ENCODE peak calls at places on chromosomes 3 and 15, in six cellular contexts. T is gastrocnemius medialis, R is K562, D is mammary epithelial cell, G is lower lobe of right lung, E is pancreas. N is an unnamed sample. For H3K4me1, the result is how much of the 10 kb centered on the place peaks cover.

GRCh38 chr3:11384074-11384473 is 111.9 kb downstream of the ATG7 start:
- DNase-seq in T (no peak), R (no peak), D (peak), G (no peak), E (no peak), N (no peak)

GRCh38 chr3:195800240-195800639 is 11.5 kb downstream of the MUC4 start:
- DNase-seq in T (no peak), R (no peak), D (no peak), G (no peak), E (no peak), N (no peak)

GRCh38 chr3:197003461-197004385 is 25.9 kb downstream of the MELTF start:
- DNase-seq in T (no peak), R (no peak), D (no peak), G (no peak), E (peak), N (no peak)

GRCh38 chr3:134937256-134938023 is 142.4 kb downstream of the EPHB1 start:
- DNase-seq in T (no peak), R (no peak), D (no peak), G (no peak), E (no peak), N (no peak)

GRCh38 chr3:114609952-114610351 is 316.1 kb downstream of the TIGIT start:
- DNase-seq in T (no peak), R (no peak), D (no peak), G (no peak), E (no peak), N (no peak)

GRCh38 chr15:85754993-85755392 is 39.7 kb downstream of the KLHL25 start:
- DNase-seq in T (no peak), R (no peak), D (no peak), G (no peak), E (peak), N (peak)

GRCh38 chr3:183527421-183527979 is 28.0 kb downstream of the KLHL6 start:
- DNase-seq in T (no peak), R (no peak), D (no peak), G (no peak), E (no peak), N (no peak)

GRCh38 chr15:101346928-101347327 is 51.9 kb upstream of the SNRPA1 start:
- DNase-seq in T (no peak), R (no peak), D (no peak), G (no peak), E (no peak), N (no peak)

GRCh38 chr15:75170711-75171341 is 30.9 kb upstream of the C15orf39 start:
- DNase-seq in T (no peak), R (no peak), D (peak), G (no peak), E (no peak), N (peak)

GRCh38 chr15:66842710-66843441 is 140.8 kb downstream of the SMAD6 start:
- DNase-seq in T (peak), R (peak), D (no peak), G (peak), E (peak), N (peak)

GRCh38 chr3:80688814-80689213 is 921.0 kb upstream of the ROBO1 start:
- DNase-seq in T (no peak), R (no peak), D (no peak), G (no peak), E (no peak), N (no peak)

DNA sequence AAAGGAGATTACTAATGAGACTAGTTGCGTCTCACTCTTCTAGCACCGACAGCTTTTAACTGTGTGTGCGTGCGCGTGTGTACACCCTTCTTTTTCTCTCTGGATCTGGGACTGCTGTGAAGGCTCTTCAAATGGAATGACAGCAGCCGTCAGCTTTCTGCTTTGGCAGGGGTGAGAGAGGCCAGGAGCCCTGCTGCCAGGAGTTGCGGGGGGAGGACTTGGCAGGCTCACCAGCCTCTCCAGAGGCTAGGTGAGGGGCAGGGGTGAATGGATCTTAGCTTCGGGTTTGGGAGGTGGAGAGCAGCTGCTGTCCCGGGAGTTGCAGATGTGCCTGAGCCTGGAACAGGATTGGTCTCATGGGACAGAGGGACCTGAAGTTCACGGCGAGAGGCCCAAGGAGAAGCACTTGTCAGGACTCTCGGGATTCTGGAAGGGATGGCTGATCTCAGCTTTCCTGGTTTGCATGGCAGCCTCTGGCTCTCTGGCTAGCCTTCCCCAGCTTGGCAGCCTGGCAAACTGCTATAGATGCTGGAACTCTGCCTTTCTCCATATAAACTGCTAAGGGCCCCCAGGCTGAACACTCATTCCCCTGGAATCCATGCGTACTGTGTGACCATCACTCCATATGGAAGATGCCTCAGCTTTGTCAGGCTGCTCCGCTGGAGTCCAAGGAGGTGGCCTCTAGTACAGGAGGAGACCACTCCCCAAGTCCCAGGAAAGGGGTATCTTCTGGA is 16.6 kb downstream of the TEX264 start:
- DNase-seq in T (no peak), R (no peak), D (no peak), G (no peak), E (no peak), N (peak)
- H3K4me1 ChIP-seq in T (under half), R (under half), D (under half), G (under half), E (under half), N (under half)

GRCh38 chr15:92682772-92683510 is 27.4 kb upstream of the FAM174B start:
- DNase-seq in T (no peak), R (no peak), D (no peak), G (no peak), E (no peak), N (peak)

GRCh38 chr15:92683511-92683834 is 27.9 kb upstream of the FAM174B start:
- DNase-seq in T (no peak), R (no peak), D (no peak), G (no peak), E (no peak), N (peak)

GRCh38 chr15:92690370-92690769 is 34.8 kb upstream of the FAM174B start:
- DNase-seq in T (no peak), R (no peak), D (no peak), G (no peak), E (no peak), N (no peak)

GRCh38 chr15:92687183-92687582 is 31.6 kb upstream of the FAM174B start:
- DNase-seq in T (no peak), R (no peak), D (no peak), G (no peak), E (no peak), N (no peak)
- H3K27ac ChIP-seq in T (no peak), R (no peak), D (no peak), G (no peak), E (no peak), N (no peak)

GRCh38 chr15:80870893-80871292 is 91.7 kb downstream of the CEMIP start:
- DNase-seq in T (no peak), R (no peak), D (no peak), G (no peak), E (no peak), N (no peak)
- TF ChIP-seq CTCF in T (no peak), R (no peak), D (no peak), G (no peak), E (no peak), N (no peak)

GRCh38 chr3:177061382-177061781 is 135.9 kb downstream of the TBL1XR1 start:
- DNase-seq in T (no peak), R (no peak), D (no peak), G (no peak), E (no peak), N (no peak)

GRCh38 chr3:177058647-177059046 is 138.6 kb downstream of the TBL1XR1 start:
- DNase-seq in T (no peak), R (no peak), D (no peak), G (no peak), E (no peak), N (no peak)

GRCh38 chr3:177060492-177060891 is 136.8 kb downstream of the TBL1XR1 start:
- DNase-seq in T (no peak), R (no peak), D (no peak), G (no peak), E (no peak), N (no peak)

GRCh38 chr3:177065285-177066028 is 131.8 kb downstream of the TBL1XR1 start:
- DNase-seq in T (no peak), R (no peak), D (no peak), G (no peak), E (no peak), N (no peak)

DNA sequence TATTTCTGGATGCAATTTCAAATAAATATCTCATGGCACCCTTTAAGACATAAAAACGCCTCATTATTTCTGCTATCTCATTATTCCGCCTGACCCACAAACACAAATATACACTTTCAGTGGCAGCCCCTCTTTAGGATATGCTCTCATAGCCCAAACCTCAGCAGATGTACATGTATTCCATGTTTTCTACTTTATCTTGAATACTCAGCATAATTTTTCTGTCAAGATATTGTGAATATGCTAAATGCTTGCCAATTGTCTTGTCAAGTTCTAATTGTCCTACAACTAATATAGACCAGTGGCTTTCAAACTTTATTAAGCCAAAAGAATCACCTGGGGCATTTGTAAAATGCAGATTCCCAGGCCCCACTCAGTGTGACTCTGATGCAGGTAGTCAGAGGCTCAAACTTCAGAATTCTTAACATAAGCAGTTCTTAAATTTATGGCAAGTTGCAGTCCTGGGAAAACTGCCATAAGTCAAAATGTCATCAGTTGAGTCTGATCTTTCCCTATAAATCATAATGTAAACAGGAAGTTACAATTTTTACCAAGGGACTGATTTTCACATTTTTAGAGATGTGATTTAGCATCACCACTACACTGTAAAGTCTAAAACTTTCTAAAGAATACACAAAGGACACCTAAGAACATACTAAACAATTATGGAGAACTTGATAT is 135.1 kb downstream of the TBL1XR1 start:
- DNase-seq in T (no peak), R (no peak), D (no peak), G (no peak), E (no peak), N (no peak)
- H3K4me1 ChIP-seq in T (half or more), R (under half), D (under half), G (under half), E (under half), N (under half)

DNA sequence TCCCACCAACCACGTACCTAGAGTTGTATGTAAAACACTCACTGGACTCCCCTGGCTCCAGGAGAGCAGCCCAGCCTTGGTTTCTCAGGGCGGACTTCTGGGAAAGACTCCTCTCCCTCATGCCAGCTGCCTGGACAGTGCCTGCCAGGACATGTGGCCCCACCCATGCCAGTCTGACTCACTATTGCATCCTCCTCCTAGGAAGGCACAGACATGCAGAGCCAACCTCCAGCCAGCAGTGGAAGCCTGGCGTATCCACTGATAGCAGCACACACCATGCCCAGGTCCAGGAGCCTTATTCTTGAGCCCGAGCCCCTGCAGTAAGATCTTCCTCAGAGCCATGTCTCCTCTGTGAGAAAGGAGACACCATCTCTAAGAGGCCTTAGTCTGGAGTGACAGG is 8.6 kb downstream of the PKM start:
- DNase-seq in T (peak), R (no peak), D (peak), G (no peak), E (no peak), N (peak)
- H3K27ac ChIP-seq in T (peak), R (no peak), D (peak), G (no peak), E (no peak), N (peak)